ENCODE peak calls at places on chromosomes 5 and 9, in five cellular contexts. N, E, B, Q and A are unnamed samples.

GRCh38 chr5:68419637-68420452 is 204.3 kb downstream of the PIK3R1 start:
- DNase-seq in Q (no peak), E (no peak), B (no peak), N (no peak), A (no peak)

GRCh38 chr5:150419630-150420270 is 7.0 kb upstream of the CD74 start:
- DNase-seq in Q (no peak), N (no peak), E (no peak), B (no peak), A (no peak)

GRCh38 chr9:110282023-110282766 is 25.9 kb upstream of the TXN start:
- DNase-seq in B (no peak), E (no peak), Q (no peak), N (no peak), A (no peak)

GRCh38 chr5:63011158-63011557 is 432.5 kb downstream of the LRRC70 start:
- DNase-seq in B (no peak), E (no peak), N (no peak), Q (no peak), A (no peak)

GRCh38 chr5:147290261-147290660 is 55.4 kb downstream of the STK32A start:
- DNase-seq in N (no peak), B (no peak), E (no peak), Q (no peak), A (no peak)

GRCh38 chr9:107866912-107867311 is 377.3 kb upstream of the KLF4 start:
- DNase-seq in Q (no peak), E (no peak), B (no peak), N (no peak), A (no peak)

GRCh38 chr9:71302776-71303175 is 181.4 kb upstream of the TRPM3 start:
- DNase-seq in E (no peak), Q (no peak), N (no peak), B (no peak), A (no peak)

GRCh38 chr5:160657622-160658458 is 194.2 kb downstream of the ATP10B start:
- DNase-seq in Q (no peak), N (peak), E (no peak), B (no peak), A (no peak)

GRCh38 chr5:103264529-103264928 is 6.0 kb downstream of the MACIR start:
- DNase-seq in B (no peak), E (no peak), N (no peak), Q (no peak), A (no peak)

GRCh38 chr5:150486402-150487198 is 21.3 kb upstream of the NDST1 start:
- DNase-seq in B (peak), Q (no peak), N (peak), E (peak), A (peak)

GRCh38 chr5:82255844-82256243 is 22.3 kb downstream of the RPS23 start:
- DNase-seq in E (no peak), N (no peak), Q (no peak), B (no peak), A (no peak)

GRCh38 chr5:26104175-26104574 is 934.2 kb downstream of the CDH9 start:
- DNase-seq in B (no peak), N (no peak), Q (no peak), E (no peak), A (no peak)

GRCh38 chr9:78866228-78867132 is 569.6 kb downstream of the PSAT1 start:
- DNase-seq in E (no peak), B (no peak), Q (no peak), N (no peak), A (no peak)